ENCODE peak calls at places on chromosome 3, in eight cellular contexts. K is uterus; N is heart left ventricle; F is CD8-positive, alpha-beta T cell; V is CD4-positive, alpha-beta T cell; P is H1; Z is Karpas-422; R is WERI-Rb-1. U is an unnamed sample.
A peak's percentile ranks its signal among the peaks of the same experiment; 100 is the strongest.

GRCh38 chr3:145681132-145681531 is 479.9 kb downstream of the PLOD2 start:
- DNase-seq in K (no peak), N (no peak), F (no peak), V (no peak), P (no peak), Z (no peak), R (no peak), U (peak; percentile 89)

GRCh38 chr3:41199866-41200668 is 762 bp downstream of the CTNNB1 start:
- DNase-seq in K (no peak), N (no peak), F (peak; percentile 52), V (peak; percentile 23), P (no peak), Z (peak; percentile 79), R (peak; percentile 24), U (no peak)

GRCh38 chr3:113132571-113132996 is 78.8 kb upstream of the BOC start:
- DNase-seq in K (no peak), N (no peak), F (no peak), V (no peak), P (no peak), Z (no peak), R (no peak), U (no peak)

GRCh38 chr3:129525341-129525968 is 3.0 kb upstream of the RHO start:
- DNase-seq in K (no peak), N (no peak), F (no peak), V (no peak), P (no peak), Z (no peak), R (no peak), U (no peak)

GRCh38 chr3:185851046-185851445 is 26.2 kb upstream of the IGF2BP2 start:
- DNase-seq in K (no peak), N (no peak), F (no peak), V (no peak), P (no peak), Z (no peak), R (no peak), U (no peak)

GRCh38 chr3:175421897-175422296 is 562.8 kb downstream of the NAALADL2 start:
- DNase-seq in K (no peak), N (no peak), F (no peak), V (no peak), P (no peak), Z (no peak), R (no peak), U (no peak)

GRCh38 chr3:64079369-64080160 is 56.3 kb upstream of the PSMD6 start:
- DNase-seq in K (no peak), N (no peak), F (no peak), V (no peak), P (no peak), Z (no peak), R (no peak), U (no peak)

GRCh38 chr3:176650478-176650877 is 546.8 kb downstream of the TBL1XR1 start:
- DNase-seq in K (no peak), N (no peak), F (no peak), V (no peak), P (no peak), Z (no peak), R (no peak), U (no peak)

GRCh38 chr3:56115698-56116097 is 352.6 kb downstream of the ERC2 start:
- DNase-seq in K (no peak), N (no peak), F (no peak), V (no peak), P (peak; percentile 61), Z (no peak), R (no peak), U (no peak)

GRCh38 chr3:154795582-154795981 is 284.5 kb upstream of the MME start:
- DNase-seq in K (no peak), N (no peak), F (no peak), V (no peak), P (no peak), Z (no peak), R (no peak), U (no peak)

GRCh38 chr3:186165331-186165730 is 56.4 kb upstream of the ETV5 start:
- DNase-seq in K (no peak), N (no peak), F (no peak), V (no peak), P (no peak), Z (no peak), R (no peak), U (no peak)

GRCh38 chr3:129974451-129975331 is at the start of gene TRH:
- DNase-seq in K (no peak), N (no peak), F (no peak), V (no peak), P (peak; percentile 63), Z (no peak), R (no peak), U (no peak)

GRCh38 chr3:129608087-129608935 is 1.8 kb upstream of the PLXND1 start:
- DNase-seq in K (no peak), N (peak; percentile 56), F (no peak), V (no peak), P (no peak), Z (no peak), R (peak; percentile 85), U (no peak)

GRCh38 chr3:58989173-58989572 is 60.7 kb downstream of the CFAP20DC start:
- DNase-seq in K (no peak), N (no peak), F (no peak), V (no peak), P (no peak), Z (no peak), R (no peak), U (no peak)

GRCh38 chr3:125137432-125138033 is 75.0 kb downstream of the SLC12A8 start:
- DNase-seq in K (peak; percentile 34), N (no peak), F (no peak), V (no peak), P (no peak), Z (no peak), R (no peak), U (no peak)

GRCh38 chr3:8741581-8742355 is 8.2 kb downstream of the CAV3 start:
- DNase-seq in K (peak; percentile 35), N (peak; percentile 45), F (no peak), V (no peak), P (no peak), Z (no peak), R (peak; percentile 50), U (peak; percentile 52)

GRCh38 chr3:36876181-36876936 is 68.5 kb downstream of the TRANK1 start:
- DNase-seq in K (no peak), N (no peak), F (peak; percentile 33), V (no peak), P (peak; percentile 27), Z (no peak), R (no peak), U (no peak)

GRCh38 chr3:132784502-132785025 is 62.4 kb upstream of the NPHP3 start:
- DNase-seq in K (no peak), N (no peak), F (no peak), V (no peak), P (no peak), Z (no peak), R (no peak), U (no peak)

GRCh38 chr3:171116365-171116764 is 89.8 kb upstream of the SLC2A2 start:
- DNase-seq in K (no peak), N (no peak), F (no peak), V (no peak), P (no peak), Z (no peak), R (no peak), U (no peak)

GRCh38 chr3:30743641-30744317 is 137.4 kb downstream of the TGFBR2 start:
- DNase-seq in K (no peak), N (no peak), F (no peak), V (no peak), P (no peak), Z (no peak), R (no peak), U (no peak)

GRCh38 chr3:156449712-156450574 is 105.0 kb downstream of the SSR3 start:
- DNase-seq in K (no peak), N (no peak), F (no peak), V (no peak), P (no peak), Z (peak; percentile 54), R (no peak), U (peak; percentile 37)

DNA sequence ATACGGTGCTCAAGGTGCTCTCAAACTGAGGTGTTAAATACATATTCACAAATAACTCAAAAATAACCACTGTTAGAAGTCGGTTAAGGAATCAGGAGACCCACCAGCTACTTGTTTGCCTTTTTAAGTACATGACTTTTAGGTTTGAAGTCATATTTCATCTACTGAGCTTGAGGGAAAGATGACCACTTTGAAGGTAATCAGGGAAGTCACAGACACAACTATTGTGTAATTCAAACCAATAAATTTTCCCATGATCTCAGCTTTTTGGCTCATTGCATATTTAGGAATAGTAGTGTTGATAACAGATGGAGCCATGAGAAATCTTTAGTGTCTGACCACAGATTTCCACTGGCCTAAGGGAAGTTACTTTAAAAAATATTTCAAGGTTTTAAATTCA is 1.3 kb upstream of the RSRC1 start:
- DNase-seq in K (no peak), N (no peak), F (no peak), V (no peak), P (no peak), Z (peak; percentile 60), R (no peak), U (no peak)
- H3K27me3 ChIP-seq in K (peaks cover 48% of the 10 kb centered on the region), N (peaks cover 44% of the 10 kb centered on the region), F (peaks cover 52% of the 10 kb centered on the region), V (peaks cover 59% of the 10 kb centered on the region), P (peaks cover 42% of the 10 kb centered on the region), Z (no peaks in the 10 kb centered on the region), R (no peaks in the 10 kb centered on the region), U (no peaks in the 10 kb centered on the region)

GRCh38 chr3:128431803-128432300 is 34.8 kb downstream of the DNAJB8 start:
- DNase-seq in K (no peak), N (no peak), F (no peak), V (no peak), P (peak; percentile 38), Z (no peak), R (no peak), U (no peak)
- H3K27me3 ChIP-seq in K (no peaks in the 10 kb centered on the region), N (peaks cover 16% of the 10 kb centered on the region), F (peaks cover 8% of the 10 kb centered on the region), V (peaks cover 53% of the 10 kb centered on the region), P (peaks cover 57% of the 10 kb centered on the region), Z (no peaks in the 10 kb centered on the region), R (peaks cover 24% of the 10 kb centered on the region), U (no peaks in the 10 kb centered on the region)

GRCh38 chr3:45332493-45332892 is 55.9 kb upstream of the LARS2 start:
- DNase-seq in K (no peak), N (no peak), F (no peak), V (no peak), P (no peak), Z (no peak), R (no peak), U (no peak)

GRCh38 chr3:45332901-45333407 is 55.4 kb upstream of the LARS2 start:
- DNase-seq in K (no peak), N (no peak), F (no peak), V (no peak), P (no peak), Z (no peak), R (no peak), U (no peak)

GRCh38 chr3:45333549-45333948 is 54.8 kb upstream of the LARS2 start:
- DNase-seq in K (no peak), N (no peak), F (no peak), V (no peak), P (no peak), Z (peak; percentile 55), R (no peak), U (no peak)

GRCh38 chr3:45341876-45342275 is 46.5 kb upstream of the LARS2 start:
- DNase-seq in K (no peak), N (no peak), F (no peak), V (no peak), P (no peak), Z (no peak), R (no peak), U (no peak)

GRCh38 chr3:45337839-45338470 is 50.4 kb upstream of the LARS2 start:
- DNase-seq in K (no peak), N (no peak), F (no peak), V (no peak), P (no peak), Z (no peak), R (no peak), U (no peak)
- H3K27me3 ChIP-seq in K (no peaks in the 10 kb centered on the region), N (no peaks in the 10 kb centered on the region), F (no peaks in the 10 kb centered on the region), V (no peaks in the 10 kb centered on the region), P (no peaks in the 10 kb centered on the region), Z (no peaks in the 10 kb centered on the region), R (no peaks in the 10 kb centered on the region), U (no peaks in the 10 kb centered on the region)

GRCh38 chr3:189806171-189806951 is 175.2 kb downstream of the TP63 start:
- DNase-seq in K (no peak), N (no peak), F (no peak), V (no peak), P (no peak), Z (no peak), R (no peak), U (peak; percentile 76)
- H3K27me3 ChIP-seq in K (no peaks in the 10 kb centered on the region), N (no peaks in the 10 kb centered on the region), F (no peaks in the 10 kb centered on the region), V (no peaks in the 10 kb centered on the region), P (peaks cover 2% of the 10 kb centered on the region), Z (no peaks in the 10 kb centered on the region), R (no peaks in the 10 kb centered on the region), U (peaks cover 9% of the 10 kb centered on the region)